ENCODE peak calls at places on chromosomes 1 and 21, in four cellular contexts. E is SK-N-SH, H is A549, A is GM12878. F is an unnamed sample.

GRCh38 chr1:102952400-102952799 is 155.9 kb downstream of the COL11A1 start:
- DNase-seq in A (no peak), H (no peak), E (no peak), F (no peak)

GRCh38 chr21:44867999-44868700 is 5.3 kb downstream of the PTTG1IP start:
- DNase-seq in E (no peak), A (no peak), H (no peak), F (no peak)

GRCh38 chr1:9724706-9725476 is 73.4 kb downstream of the PIK3CD start:
- DNase-seq in E (peak), H (peak), A (no peak), F (peak)

GRCh38 chr1:38055398-38055797 is 8.8 kb upstream of the POU3F1 start:
- DNase-seq in A (no peak), E (no peak), H (no peak), F (no peak)

GRCh38 chr21:45602106-45602505 is 41.4 kb upstream of the PCBP3 start:
- DNase-seq in H (no peak), A (no peak), E (no peak), F (no peak)

GRCh38 chr21:42047821-42048613 is 23.1 kb upstream of the UMODL1 start:
- DNase-seq in E (no peak), A (no peak), H (no peak), F (no peak)

GRCh38 chr1:107010582-107010981 is 45.9 kb upstream of the PRMT6 start:
- DNase-seq in E (no peak), A (no peak), H (no peak), F (no peak)

GRCh38 chr1:66490817-66491216 is 43.1 kb upstream of the SGIP1 start:
- DNase-seq in E (peak), A (no peak), H (no peak), F (no peak)

GRCh38 chr1:71850936-71851335 is 431.4 kb downstream of the NEGR1 start:
- DNase-seq in A (no peak), H (no peak), E (no peak), F (no peak)

GRCh38 chr1:167517535-167518330 is 596 bp downstream of the CD247 start:
- DNase-seq in H (no peak), A (no peak), E (no peak), F (no peak)

GRCh38 chr21:41358193-41359166 is 3.3 kb upstream of the MX2 start:
- DNase-seq in A (no peak), E (no peak), H (no peak), F (no peak)

GRCh38 chr1:192793983-192794767 is 14.7 kb upstream of the RGS2 start:
- DNase-seq in A (no peak), H (no peak), E (no peak), F (no peak)

GRCh38 chr1:13922440-13922839 is 222.5 kb downstream of the PRDM2 start:
- DNase-seq in E (no peak), A (no peak), H (no peak), F (no peak)

GRCh38 chr1:22972760-22973159 is at the start of gene LACTBL1:
- DNase-seq in A (no peak), H (no peak), E (no peak), F (no peak)

GRCh38 chr1:11948822-11949458 is 14.4 kb downstream of the PLOD1 start:
- DNase-seq in A (no peak), H (no peak), E (peak), F (no peak)

GRCh38 chr1:9235123-9235513 is 544 bp downstream of the H6PD start:
- DNase-seq in E (no peak), A (no peak), H (peak), F (peak)

GRCh38 chr1:56509713-56510641 is 69.4 kb downstream of the PLPP3 start:
- DNase-seq in E (no peak), A (no peak), H (no peak), F (peak)

GRCh38 chr1:241606544-241606943 is 33.6 kb downstream of the CHML start:
- DNase-seq in E (no peak), A (no peak), H (no peak), F (no peak)

GRCh38 chr1:23544444-23545389 is 13.7 kb upstream of the E2F2 start:
- DNase-seq in A (no peak), E (peak), H (peak), F (peak)

GRCh38 chr1:42887366-42887765 is 41.0 kb downstream of the ZNF691 start:
- DNase-seq in E (peak), H (no peak), A (no peak), F (no peak)

GRCh38 chr21:44011774-44012473 is at the start of gene TRAPPC10:
- DNase-seq in E (peak), H (peak), A (peak), F (peak)

GRCh38 chr1:159804924-159805323 is 2.8 kb downstream of the FCRL6 start:
- DNase-seq in H (no peak), E (no peak), A (no peak), F (no peak)

GRCh38 chr1:9719978-9720722 is 68.6 kb downstream of the PIK3CD start:
- DNase-seq in E (no peak), A (no peak), H (no peak), F (no peak)

GRCh38 chr1:112358798-112359408 is 37.1 kb upstream of the CTTNBP2NL start:
- DNase-seq in A (no peak), H (peak), E (peak), F (peak)

GRCh38 chr1:56098956-56099355 is 480.4 kb downstream of the PLPP3 start:
- DNase-seq in E (no peak), H (no peak), A (no peak), F (no peak)

GRCh38 chr1:246683521-246683920 is 40.7 kb upstream of the SCCPDH start:
- DNase-seq in A (no peak), H (no peak), E (no peak), F (no peak)

GRCh38 chr1:154615411-154615810 is 7.4 kb upstream of the ADAR start:
- DNase-seq in E (no peak), H (no peak), A (no peak), F (no peak)

GRCh38 chr1:21042920-21043605 is 133.6 kb downstream of the EIF4G3 start:
- DNase-seq in A (no peak), E (no peak), H (no peak), F (no peak)

GRCh38 chr1:183936791-183937190 is 100.7 kb downstream of the COLGALT2 start:
- DNase-seq in A (no peak), E (no peak), H (no peak), F (no peak)

GRCh38 chr1:16145030-16145987 is 10.6 kb downstream of the EPHA2 start:
- DNase-seq in A (no peak), E (no peak), H (peak), F (peak)

GRCh38 chr1:182015360-182015759 is 46.2 kb downstream of the ZNF648 start:
- DNase-seq in A (no peak), H (no peak), E (peak), F (no peak)

GRCh38 chr1:65458730-65459396 is 38.4 kb downstream of the LEPR start:
- DNase-seq in H (no peak), A (no peak), E (no peak), F (no peak)

DNA sequence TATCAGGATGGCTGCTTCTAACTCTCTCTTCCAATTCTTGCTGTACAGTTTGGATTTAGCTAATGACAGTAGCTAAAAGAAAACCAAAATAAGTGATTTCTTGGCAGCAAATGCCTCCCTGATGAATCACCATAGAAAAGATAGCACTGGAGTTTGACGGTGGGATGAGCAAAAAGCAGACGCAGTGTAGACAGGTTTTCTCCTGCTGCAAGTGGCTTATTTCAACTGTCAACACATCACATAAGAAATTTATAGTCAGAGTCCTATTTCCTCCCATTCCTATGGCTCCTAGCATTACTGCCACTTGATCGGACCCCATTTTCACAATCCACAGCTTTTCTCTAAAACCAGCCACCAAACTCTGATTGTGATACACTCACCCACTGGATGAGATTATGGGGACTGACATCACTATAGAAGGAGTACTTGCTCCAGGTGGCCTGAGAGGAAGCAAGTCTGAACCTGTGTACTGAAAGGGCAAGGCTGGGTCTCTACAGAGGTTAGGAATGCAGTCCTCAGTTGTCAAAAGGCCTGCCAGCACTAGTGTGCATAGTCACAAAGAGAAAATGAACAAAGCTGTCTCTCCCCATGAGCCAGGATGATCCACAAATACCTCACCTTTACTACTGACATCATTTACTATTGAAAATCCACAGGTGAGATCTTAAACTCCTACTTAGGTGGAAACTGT is 359.8 kb downstream of the LTN1 start:
- DNase-seq in A (no peak), H (no peak), E (no peak), F (no peak)
- TF ChIP-seq PBX3 in A (no peak), H (no peak), E (peak), F (no peak)

GRCh38 chr1:36553591-36554417 is 71.1 kb upstream of the CSF3R start:
- DNase-seq in A (no peak), H (peak), E (peak), F (peak)

GRCh38 chr1:36560177-36560576 is 77.5 kb upstream of the CSF3R start:
- DNase-seq in E (no peak), A (no peak), H (no peak), F (no peak)

GRCh38 chr1:36555041-36555440 is 72.3 kb upstream of the CSF3R start:
- DNase-seq in A (no peak), E (no peak), H (no peak), F (no peak)

GRCh38 chr1:36560621-36561364 is 78.1 kb upstream of the CSF3R start:
- DNase-seq in H (no peak), A (no peak), E (no peak), F (no peak)

DNA sequence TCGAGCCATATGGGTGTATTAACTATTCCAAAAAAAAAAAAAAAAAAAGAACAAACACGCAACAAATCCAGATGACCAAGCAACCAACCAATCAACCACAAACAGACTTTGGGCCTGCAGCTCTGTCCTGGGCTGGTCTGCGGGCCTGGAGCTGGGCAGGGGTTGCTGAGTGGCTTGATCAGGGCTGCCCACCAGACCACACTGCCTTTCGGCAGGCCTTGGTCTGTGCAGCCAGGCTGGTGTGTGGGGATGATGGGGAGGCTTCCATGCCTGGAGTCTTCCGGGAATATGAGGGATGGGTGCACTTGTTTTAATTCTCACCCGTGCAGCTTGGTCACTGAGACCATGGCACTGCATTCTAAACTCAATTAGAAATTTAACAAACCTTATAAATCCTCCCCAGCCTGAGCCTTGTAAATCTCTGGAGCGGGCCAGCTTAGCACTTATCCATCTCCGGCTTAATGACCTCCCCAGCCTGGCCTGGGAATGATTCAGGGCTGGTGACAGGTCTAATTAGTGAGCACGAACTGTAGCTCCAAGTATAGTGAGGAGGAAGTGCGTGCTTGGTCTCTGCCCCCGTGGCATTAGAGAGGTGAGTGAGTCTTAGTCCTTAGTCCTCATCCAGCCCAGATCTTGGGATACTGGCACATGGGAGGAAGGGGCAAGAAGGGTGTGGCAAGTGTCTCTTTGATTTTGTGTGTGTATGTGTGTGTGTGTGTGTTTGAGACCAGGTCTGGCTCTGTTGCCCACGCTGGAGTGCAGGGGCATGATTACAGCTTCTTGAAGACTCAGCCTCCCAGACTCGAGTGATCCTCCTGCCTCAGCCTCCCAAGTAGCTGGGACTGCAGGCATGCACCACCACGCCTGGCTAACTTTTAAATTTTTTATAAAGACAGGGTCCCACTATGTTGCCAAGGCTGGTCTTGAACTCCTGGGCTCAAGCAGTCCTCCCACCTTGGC is 74.6 kb upstream of the CSF3R start:
- DNase-seq in A (no peak), H (no peak), E (no peak), F (no peak)
- TF ChIP-seq PBX3 in A (no peak), H (no peak), E (no peak), F (no peak)

DNA sequence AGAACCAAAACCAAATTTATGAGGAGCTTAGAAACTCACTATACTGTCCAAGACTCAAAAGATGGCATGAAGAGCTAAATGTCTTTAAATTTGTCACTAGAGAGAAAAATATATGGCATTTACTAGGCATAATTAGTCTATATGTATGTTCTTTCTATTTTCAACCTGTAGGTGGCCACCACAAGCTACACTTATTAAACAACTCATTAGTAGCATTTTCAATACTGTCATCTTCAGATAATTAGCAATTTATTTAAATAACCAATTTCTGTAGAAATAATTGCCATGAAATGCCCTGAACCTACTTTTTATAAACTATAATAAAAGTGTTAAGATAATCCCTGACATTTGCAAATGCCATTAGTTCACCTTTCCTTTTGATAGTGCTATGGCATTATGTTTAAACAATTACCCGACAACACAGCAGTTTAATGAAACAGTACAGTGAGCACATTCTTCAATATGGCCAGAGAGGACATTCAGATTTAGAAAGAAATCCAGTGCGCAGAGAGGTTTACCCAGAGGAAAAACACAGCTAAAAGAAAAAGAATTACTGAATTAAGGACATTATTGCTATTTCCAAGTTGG is 522.5 kb downstream of the PTBP2 start:
- DNase-seq in H (no peak), A (no peak), E (peak), F (no peak)
- TF ChIP-seq PBX3 in H (no peak), A (no peak), E (no peak), F (no peak)

DNA sequence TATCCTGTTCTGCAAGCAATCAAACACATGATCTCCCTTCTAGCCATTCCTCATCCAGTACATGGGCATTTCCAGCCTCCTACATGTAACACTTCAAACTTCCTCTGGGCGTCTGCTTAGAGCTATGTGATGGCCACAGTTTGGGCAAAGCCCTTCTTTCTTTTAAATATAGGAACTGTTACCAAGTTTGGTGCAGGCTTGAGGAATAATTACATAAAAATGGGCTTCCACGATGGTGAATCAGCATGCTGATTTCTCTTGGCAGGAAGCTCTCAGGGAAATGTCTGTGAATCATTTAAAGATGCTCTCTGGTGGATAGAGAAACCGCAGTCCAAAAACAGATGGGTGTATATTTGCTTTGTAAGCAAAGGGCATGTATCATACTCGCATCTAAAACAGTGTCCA is 176.9 kb upstream of the FMN2 start:
- DNase-seq in H (peak), E (no peak), A (no peak), F (no peak)
- TF ChIP-seq PBX3 in H (no peak), E (peak), A (no peak), F (no peak)

F was measured in HepG2.